ENCODE peak calls at places on chromosomes 1 and 21, in four cellular contexts. One of them, this sample, is unnamed.

GRCh38 chr21:15592271-15592860 is 137.4 kb upstream of the USP25 start:
- DNase-seq in colonic mucosa: no peak
- DNase-seq in hepatocyte: peak; percentile 47
- DNase-seq in pancreas: no peak
- DNase-seq in this sample: no peak

GRCh38 chr1:64981602-64981981 is 15.2 kb upstream of the JAK1 start:
- DNase-seq in hepatocyte: no peak
- DNase-seq in colonic mucosa: no peak
- DNase-seq in pancreas: no peak
- DNase-seq in this sample: no peak

GRCh38 chr1:176604461-176604860 is 141.5 kb downstream of the PAPPA2 start:
- DNase-seq in hepatocyte: no peak
- DNase-seq in colonic mucosa: no peak
- DNase-seq in pancreas: no peak
- DNase-seq in this sample: no peak

GRCh38 chr1:91672601-91673161 is 172.0 kb downstream of the CDC7 start:
- DNase-seq in hepatocyte: no peak
- DNase-seq in colonic mucosa: no peak
- DNase-seq in pancreas: no peak
- DNase-seq in this sample: no peak

GRCh38 chr1:68207129-68207689 is 25.1 kb downstream of the WLS start:
- DNase-seq in hepatocyte: no peak
- DNase-seq in pancreas: no peak
- DNase-seq in colonic mucosa: no peak
- DNase-seq in this sample: no peak

GRCh38 chr1:68121536-68121935 is 71.1 kb upstream of the DIRAS3 start:
- DNase-seq in hepatocyte: no peak
- DNase-seq in colonic mucosa: no peak
- DNase-seq in pancreas: no peak
- DNase-seq in this sample: no peak

GRCh38 chr1:12757836-12758235 is 11.8 kb downstream of the CFAP107 start:
- DNase-seq in colonic mucosa: no peak
- DNase-seq in pancreas: no peak
- DNase-seq in hepatocyte: no peak
- DNase-seq in this sample: no peak

GRCh38 chr1:24416666-24417391 is 1.2 kb downstream of the NIPAL3 start:
- DNase-seq in colonic mucosa: peak; percentile 60
- DNase-seq in hepatocyte: peak; percentile 76
- DNase-seq in pancreas: no peak
- DNase-seq in this sample: peak; percentile 48

GRCh38 chr1:53342735-53343470 is 15.0 kb upstream of the LRP8 start:
- DNase-seq in colonic mucosa: no peak
- DNase-seq in hepatocyte: no peak
- DNase-seq in pancreas: no peak
- DNase-seq in this sample: no peak

GRCh38 chr21:21236981-21237380 is 238.8 kb downstream of the NCAM2 start:
- DNase-seq in colonic mucosa: no peak
- DNase-seq in hepatocyte: no peak
- DNase-seq in pancreas: no peak
- DNase-seq in this sample: no peak

GRCh38 chr1:204493882-204494280 is 724 bp downstream of the PIK3C2B start:
- DNase-seq in colonic mucosa: peak; percentile 92
- DNase-seq in pancreas: peak; percentile 90
- DNase-seq in hepatocyte: peak; percentile 88
- DNase-seq in this sample: peak; percentile 29

GRCh38 chr1:147077936-147078605 is 94.2 kb downstream of the PRKAB2 start:
- DNase-seq in colonic mucosa: no peak
- DNase-seq in pancreas: no peak
- DNase-seq in hepatocyte: no peak
- DNase-seq in this sample: no peak

GRCh38 chr1:32201011-32201855 is 838 bp downstream of the CCDC28B start:
- DNase-seq in hepatocyte: peak; percentile 78
- DNase-seq in pancreas: peak; percentile 72
- DNase-seq in colonic mucosa: peak; percentile 80
- DNase-seq in this sample: peak; percentile 59

GRCh38 chr1:246640747-246641146 is 74.5 kb downstream of the CNST start:
- DNase-seq in pancreas: no peak
- DNase-seq in colonic mucosa: no peak
- DNase-seq in hepatocyte: no peak
- DNase-seq in this sample: no peak

GRCh38 chr21:26148071-26148470 is 22.5 kb downstream of the APP start:
- DNase-seq in hepatocyte: no peak
- DNase-seq in pancreas: no peak
- DNase-seq in colonic mucosa: no peak
- DNase-seq in this sample: no peak

GRCh38 chr1:177927021-177927596 is 42.7 kb downstream of the SEC16B start:
- DNase-seq in pancreas: no peak
- DNase-seq in colonic mucosa: no peak
- DNase-seq in hepatocyte: no peak
- DNase-seq in this sample: no peak

GRCh38 chr1:217892750-217893149 is 261.6 kb downstream of the SPATA17 start:
- DNase-seq in hepatocyte: no peak
- DNase-seq in pancreas: no peak
- DNase-seq in colonic mucosa: no peak
- DNase-seq in this sample: no peak

GRCh38 chr1:9624081-9624480 is 27.4 kb upstream of the PIK3CD start:
- DNase-seq in hepatocyte: no peak
- DNase-seq in pancreas: no peak
- DNase-seq in colonic mucosa: no peak
- DNase-seq in this sample: no peak

GRCh38 chr1:201020647-201021332 is 2.7 kb downstream of the KIF21B start:
- DNase-seq in hepatocyte: no peak
- DNase-seq in colonic mucosa: peak; percentile 43
- DNase-seq in pancreas: peak; percentile 37
- DNase-seq in this sample: no peak

GRCh38 chr1:168312718-168313604 is 32.3 kb downstream of the TBX19 start:
- DNase-seq in hepatocyte: no peak
- DNase-seq in colonic mucosa: no peak
- DNase-seq in pancreas: no peak
- DNase-seq in this sample: no peak

GRCh38 chr1:7638078-7638477 is 133.0 kb upstream of the VAMP3 start:
- DNase-seq in pancreas: no peak
- DNase-seq in colonic mucosa: no peak
- DNase-seq in hepatocyte: no peak
- DNase-seq in this sample: no peak

GRCh38 chr21:20030390-20030789 is 967.8 kb upstream of the NCAM2 start:
- DNase-seq in pancreas: no peak
- DNase-seq in hepatocyte: no peak
- DNase-seq in colonic mucosa: no peak
- DNase-seq in this sample: no peak

GRCh38 chr21:20026517-20026916 is 971.7 kb upstream of the NCAM2 start:
- DNase-seq in hepatocyte: no peak
- DNase-seq in pancreas: no peak
- DNase-seq in colonic mucosa: no peak
- DNase-seq in this sample: no peak

GRCh38 chr21:20031807-20032206 is 966.4 kb upstream of the NCAM2 start:
- DNase-seq in hepatocyte: no peak
- DNase-seq in colonic mucosa: no peak
- DNase-seq in pancreas: no peak
- DNase-seq in this sample: no peak
- H3K9me3 ChIP-seq in hepatocyte: no peaks in the 10 kb centered on the region
- H3K9me3 ChIP-seq in colonic mucosa: no peaks in the 10 kb centered on the region
- H3K9me3 ChIP-seq in pancreas: no peaks in the 10 kb centered on the region
- H3K9me3 ChIP-seq in this sample: no peaks in the 10 kb centered on the region

DNA sequence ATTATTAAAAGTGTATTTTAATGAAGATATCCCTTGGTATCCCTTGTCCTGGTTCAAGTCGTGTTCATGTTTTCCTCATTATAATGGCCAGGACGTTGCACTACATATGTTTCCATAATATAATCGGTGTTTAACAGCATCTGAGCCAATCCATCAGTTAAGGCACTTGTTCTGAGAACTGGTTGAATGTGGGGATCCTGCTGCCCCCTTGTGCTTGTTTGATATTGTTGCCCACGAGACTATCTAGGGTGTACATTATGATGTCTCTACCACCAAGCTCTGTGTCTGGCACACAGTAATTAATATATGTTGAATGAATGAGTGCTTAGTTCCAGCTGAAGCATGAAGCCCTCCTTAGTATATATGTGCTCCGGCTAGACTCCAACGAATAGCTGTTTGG is 193.0 kb downstream of the CACNA1E start:
- DNase-seq in colonic mucosa: peak; percentile 51
- DNase-seq in hepatocyte: peak; percentile 54
- DNase-seq in pancreas: no peak
- DNase-seq in this sample: no peak
- TF ChIP-seq CTCF in colonic mucosa: peak; percentile 36
- TF ChIP-seq CTCF in hepatocyte: peak; percentile 48
- TF ChIP-seq CTCF in pancreas: peak; percentile 7
- TF ChIP-seq CTCF in this sample: no peak

GRCh38 chr1:51642739-51643142 is 25.8 kb downstream of the OSBPL9 start:
- DNase-seq in hepatocyte: peak; percentile 24
- DNase-seq in colonic mucosa: no peak
- DNase-seq in pancreas: no peak
- DNase-seq in this sample: no peak

GRCh38 chr1:51644533-51645197 is 27.8 kb downstream of the OSBPL9 start:
- DNase-seq in colonic mucosa: no peak
- DNase-seq in hepatocyte: peak; percentile 24
- DNase-seq in pancreas: no peak
- DNase-seq in this sample: no peak

GRCh38 chr1:51639694-51640093 is 22.8 kb downstream of the OSBPL9 start:
- DNase-seq in hepatocyte: no peak
- DNase-seq in pancreas: no peak
- DNase-seq in colonic mucosa: no peak
- DNase-seq in this sample: no peak

GRCh38 chr1:51638350-51638749 is 21.5 kb downstream of the OSBPL9 start:
- DNase-seq in pancreas: no peak
- DNase-seq in hepatocyte: no peak
- DNase-seq in colonic mucosa: no peak
- DNase-seq in this sample: no peak

DNA sequence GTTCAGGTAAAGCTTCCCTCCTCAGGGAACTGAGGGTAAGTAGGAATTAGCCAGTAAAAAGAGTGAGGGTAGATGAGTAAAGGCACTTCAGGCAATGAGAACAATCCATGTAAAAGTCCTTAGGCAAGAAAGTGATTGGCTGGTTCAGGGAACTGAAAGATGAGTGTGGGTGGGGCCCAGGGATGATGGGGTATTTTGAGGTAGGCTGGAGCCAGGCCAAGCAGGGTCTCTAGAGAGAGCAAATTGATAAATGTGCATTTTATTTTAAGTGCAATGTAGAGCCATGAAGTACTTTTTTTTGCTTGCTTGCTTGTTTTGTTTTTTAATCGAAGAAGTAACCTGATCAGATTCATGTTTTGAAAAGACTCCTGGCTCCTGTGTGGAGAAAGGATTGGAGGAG is 26.5 kb downstream of the OSBPL9 start:
- DNase-seq in colonic mucosa: no peak
- DNase-seq in hepatocyte: no peak
- DNase-seq in pancreas: no peak
- DNase-seq in this sample: no peak
- H3K27ac ChIP-seq in colonic mucosa: peak overlapping the region; percentile 7
- H3K27ac ChIP-seq in hepatocyte: peak overlapping the region; percentile 64
- H3K27ac ChIP-seq in pancreas: peak overlapping the region; percentile 25
- H3K27ac ChIP-seq in this sample: no peak overlapping the region

GRCh38 chr1:212433577-212434462 is 1.1 kb downstream of the NENF start:
- DNase-seq in colonic mucosa: no peak
- DNase-seq in hepatocyte: no peak
- DNase-seq in pancreas: no peak
- DNase-seq in this sample: no peak
- H3K9me3 ChIP-seq in colonic mucosa: no peaks in the 10 kb centered on the region
- H3K9me3 ChIP-seq in hepatocyte: no peaks in the 10 kb centered on the region
- H3K9me3 ChIP-seq in pancreas: no peaks in the 10 kb centered on the region
- H3K9me3 ChIP-seq in this sample: no peaks in the 10 kb centered on the region

DNA sequence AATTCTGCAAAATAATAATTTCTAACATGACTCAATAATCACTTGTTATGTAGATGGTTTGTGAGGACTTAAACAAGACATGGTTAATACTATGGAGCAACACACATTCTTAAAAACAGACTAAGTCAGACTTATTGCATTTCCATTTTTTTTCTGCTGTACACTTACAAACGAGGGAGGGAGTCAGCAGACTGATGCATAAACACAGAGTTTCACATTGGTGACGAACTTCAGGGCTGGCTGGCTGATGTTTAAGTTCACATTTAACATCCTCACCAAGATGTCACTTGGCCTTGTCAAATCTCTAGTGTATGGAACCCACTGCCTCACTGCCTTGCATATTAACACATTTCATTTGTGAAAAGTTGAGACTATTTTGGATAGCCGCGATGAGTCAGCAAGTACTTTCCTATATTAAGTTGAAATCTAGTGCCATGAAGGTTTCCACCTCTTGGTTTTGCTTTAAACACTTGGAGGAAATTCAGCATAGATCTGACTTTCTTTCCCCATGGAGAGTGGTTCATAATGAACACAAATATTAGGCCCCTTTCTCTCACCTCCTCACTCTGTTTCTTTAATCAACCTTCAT is 337.5 kb upstream of the RUNX1 start:
- DNase-seq in hepatocyte: no peak
- DNase-seq in colonic mucosa: no peak
- DNase-seq in pancreas: no peak
- DNase-seq in this sample: no peak
- TF ChIP-seq CTCF in hepatocyte: no peak
- TF ChIP-seq CTCF in colonic mucosa: no peak
- TF ChIP-seq CTCF in pancreas: no peak
- TF ChIP-seq CTCF in this sample: no peak

DNA sequence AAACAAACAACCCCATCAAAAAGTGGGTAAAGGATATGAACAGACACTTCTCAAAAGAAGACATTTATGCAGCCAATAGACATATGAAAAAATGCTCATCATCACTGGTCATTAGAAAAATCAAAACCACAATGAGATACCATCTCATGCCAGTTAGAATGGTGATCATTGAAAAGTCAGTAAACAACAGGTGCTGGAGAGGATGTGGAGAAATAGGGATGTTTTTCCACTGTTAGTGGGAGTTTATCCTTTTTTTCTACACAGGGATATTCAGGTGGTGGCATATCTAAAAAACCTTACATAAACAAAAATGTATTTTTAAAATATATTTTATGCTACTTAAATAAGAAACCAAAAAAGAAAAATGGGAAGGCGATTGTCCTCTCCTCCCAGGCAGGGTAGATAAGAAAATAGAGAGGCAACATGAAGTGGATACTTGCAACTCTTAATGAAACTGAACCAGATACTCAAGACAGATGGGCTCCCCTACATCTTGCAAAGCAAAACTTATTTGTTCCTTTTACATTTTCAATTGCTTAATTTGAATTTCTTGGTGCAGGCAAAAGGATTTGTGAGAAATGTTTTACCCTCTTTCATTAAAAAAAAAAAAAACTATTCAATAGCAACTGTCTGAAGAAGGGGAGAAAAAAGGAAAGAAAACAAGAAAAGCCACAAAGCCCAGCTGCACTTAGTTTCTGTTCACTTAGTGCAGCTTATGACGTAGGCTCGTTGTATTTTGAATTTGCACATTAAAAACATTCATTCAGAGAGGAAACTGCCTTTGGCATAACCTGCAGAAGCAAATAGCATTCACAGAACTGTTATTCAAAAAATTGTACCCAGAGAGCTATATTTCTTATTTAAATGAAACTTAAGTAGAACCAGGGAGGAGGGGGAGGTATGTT is 36.9 kb upstream of the RGS1 start:
- DNase-seq in pancreas: no peak
- DNase-seq in colonic mucosa: no peak
- DNase-seq in hepatocyte: peak; percentile 29
- DNase-seq in this sample: no peak
- H3K27ac ChIP-seq in pancreas: peak overlapping the region; percentile 70
- H3K27ac ChIP-seq in colonic mucosa: peak overlapping the region; percentile 30
- H3K27ac ChIP-seq in hepatocyte: peak overlapping the region; percentile 90
- H3K27ac ChIP-seq in this sample: peak overlapping the region; percentile 37

This sample was measured in CD4-positive, alpha-beta T cell.